ENCODE peak calls at places on chromosome 12, in ten cellular contexts. One of them, this sample, is unnamed.

GRCh38 chr12:62533755-62534107 is 67.1 kb downstream of the MON2 start:
- DNase-seq in upper lobe of right lung: no peak
- DNase-seq in pancreas: no peak
- DNase-seq in cardiac muscle cell: no peak
- DNase-seq in endothelial cell of umbilical vein: no peak
- DNase-seq in gastrocnemius medialis: no peak
- DNase-seq in GM20000: no peak
- DNase-seq in heart left ventricle: no peak
- DNase-seq in nephron progenitor cell: no peak
- DNase-seq in tibial artery: no peak
- DNase-seq in this sample: no peak

GRCh38 chr12:46265734-46266133 is 3.1 kb downstream of the SLC38A1 start:
- DNase-seq in upper lobe of right lung: no peak
- DNase-seq in pancreas: no peak
- DNase-seq in cardiac muscle cell: no peak
- DNase-seq in endothelial cell of umbilical vein: no peak
- DNase-seq in gastrocnemius medialis: no peak
- DNase-seq in GM20000: peak
- DNase-seq in heart left ventricle: no peak
- DNase-seq in nephron progenitor cell: no peak
- DNase-seq in tibial artery: no peak
- DNase-seq in this sample: no peak

GRCh38 chr12:38932320-38932719 is 26.9 kb upstream of the CPNE8 start:
- DNase-seq in upper lobe of right lung: no peak
- DNase-seq in pancreas: no peak
- DNase-seq in cardiac muscle cell: no peak
- DNase-seq in endothelial cell of umbilical vein: no peak
- DNase-seq in gastrocnemius medialis: no peak
- DNase-seq in GM20000: no peak
- DNase-seq in heart left ventricle: no peak
- DNase-seq in nephron progenitor cell: no peak
- DNase-seq in tibial artery: no peak
- DNase-seq in this sample: no peak

GRCh38 chr12:108390495-108391203 is 51.5 kb upstream of the CMKLR1 start:
- DNase-seq in upper lobe of right lung: no peak
- DNase-seq in pancreas: no peak
- DNase-seq in cardiac muscle cell: no peak
- DNase-seq in endothelial cell of umbilical vein: no peak
- DNase-seq in gastrocnemius medialis: no peak
- DNase-seq in GM20000: no peak
- DNase-seq in heart left ventricle: no peak
- DNase-seq in nephron progenitor cell: no peak
- DNase-seq in tibial artery: no peak
- DNase-seq in this sample: no peak

GRCh38 chr12:81128930-81129554 is 51.2 kb downstream of the ACSS3 start:
- DNase-seq in upper lobe of right lung: no peak
- DNase-seq in pancreas: no peak
- DNase-seq in cardiac muscle cell: peak
- DNase-seq in endothelial cell of umbilical vein: peak
- DNase-seq in gastrocnemius medialis: peak
- DNase-seq in GM20000: peak
- DNase-seq in heart left ventricle: no peak
- DNase-seq in nephron progenitor cell: peak
- DNase-seq in tibial artery: no peak
- DNase-seq in this sample: no peak

GRCh38 chr12:3436496-3437060 is 54.4 kb upstream of the PRMT8 start:
- DNase-seq in upper lobe of right lung: peak
- DNase-seq in pancreas: no peak
- DNase-seq in cardiac muscle cell: peak
- DNase-seq in endothelial cell of umbilical vein: no peak
- DNase-seq in gastrocnemius medialis: no peak
- DNase-seq in GM20000: no peak
- DNase-seq in heart left ventricle: no peak
- DNase-seq in nephron progenitor cell: no peak
- DNase-seq in tibial artery: no peak
- DNase-seq in this sample: no peak

GRCh38 chr12:110941391-110941790 is 21.0 kb upstream of the MYL2 start:
- DNase-seq in upper lobe of right lung: peak
- DNase-seq in pancreas: no peak
- DNase-seq in cardiac muscle cell: no peak
- DNase-seq in endothelial cell of umbilical vein: no peak
- DNase-seq in gastrocnemius medialis: no peak
- DNase-seq in GM20000: no peak
- DNase-seq in heart left ventricle: no peak
- DNase-seq in nephron progenitor cell: no peak
- DNase-seq in tibial artery: no peak
- DNase-seq in this sample: no peak

GRCh38 chr12:50088577-50089335 is 3.6 kb downstream of the SMARCD1 start:
- DNase-seq in upper lobe of right lung: no peak
- DNase-seq in pancreas: no peak
- DNase-seq in cardiac muscle cell: peak
- DNase-seq in endothelial cell of umbilical vein: peak
- DNase-seq in gastrocnemius medialis: peak
- DNase-seq in GM20000: peak
- DNase-seq in heart left ventricle: no peak
- DNase-seq in nephron progenitor cell: peak
- DNase-seq in tibial artery: no peak
- DNase-seq in this sample: peak

GRCh38 chr12:109963743-109964429 is 32.3 kb downstream of the GIT2 start:
- DNase-seq in upper lobe of right lung: no peak
- DNase-seq in pancreas: no peak
- DNase-seq in cardiac muscle cell: peak
- DNase-seq in endothelial cell of umbilical vein: peak
- DNase-seq in gastrocnemius medialis: peak
- DNase-seq in GM20000: no peak
- DNase-seq in heart left ventricle: peak
- DNase-seq in nephron progenitor cell: no peak
- DNase-seq in tibial artery: peak
- DNase-seq in this sample: no peak

GRCh38 chr12:49370539-49370938 is 3.3 kb downstream of the SPATS2 start:
- DNase-seq in upper lobe of right lung: no peak
- DNase-seq in pancreas: no peak
- DNase-seq in cardiac muscle cell: no peak
- DNase-seq in endothelial cell of umbilical vein: no peak
- DNase-seq in gastrocnemius medialis: no peak
- DNase-seq in GM20000: no peak
- DNase-seq in heart left ventricle: no peak
- DNase-seq in nephron progenitor cell: no peak
- DNase-seq in tibial artery: no peak
- DNase-seq in this sample: no peak

GRCh38 chr12:41663487-41664258 is 475.6 kb downstream of the PDZRN4 start:
- DNase-seq in upper lobe of right lung: no peak
- DNase-seq in pancreas: no peak
- DNase-seq in cardiac muscle cell: peak
- DNase-seq in endothelial cell of umbilical vein: peak
- DNase-seq in gastrocnemius medialis: no peak
- DNase-seq in GM20000: no peak
- DNase-seq in heart left ventricle: no peak
- DNase-seq in nephron progenitor cell: no peak
- DNase-seq in tibial artery: no peak
- DNase-seq in this sample: no peak

GRCh38 chr12:45279916-45280547 is 64.1 kb downstream of the ANO6 start:
- DNase-seq in upper lobe of right lung: no peak
- DNase-seq in pancreas: no peak
- DNase-seq in cardiac muscle cell: no peak
- DNase-seq in endothelial cell of umbilical vein: no peak
- DNase-seq in gastrocnemius medialis: no peak
- DNase-seq in GM20000: no peak
- DNase-seq in heart left ventricle: no peak
- DNase-seq in nephron progenitor cell: no peak
- DNase-seq in tibial artery: no peak
- DNase-seq in this sample: no peak

GRCh38 chr12:16605666-16606116 is 271 bp downstream of the LMO3 start:
- DNase-seq in upper lobe of right lung: peak
- DNase-seq in pancreas: no peak
- DNase-seq in cardiac muscle cell: peak
- DNase-seq in endothelial cell of umbilical vein: peak
- DNase-seq in gastrocnemius medialis: no peak
- DNase-seq in GM20000: peak
- DNase-seq in heart left ventricle: no peak
- DNase-seq in nephron progenitor cell: peak
- DNase-seq in tibial artery: peak
- DNase-seq in this sample: no peak

GRCh38 chr12:23380419-23381100 is 568.9 kb downstream of the SOX5 start:
- DNase-seq in upper lobe of right lung: no peak
- DNase-seq in pancreas: no peak
- DNase-seq in cardiac muscle cell: no peak
- DNase-seq in endothelial cell of umbilical vein: no peak
- DNase-seq in gastrocnemius medialis: no peak
- DNase-seq in GM20000: no peak
- DNase-seq in heart left ventricle: no peak
- DNase-seq in nephron progenitor cell: no peak
- DNase-seq in tibial artery: no peak
- DNase-seq in this sample: no peak

DNA sequence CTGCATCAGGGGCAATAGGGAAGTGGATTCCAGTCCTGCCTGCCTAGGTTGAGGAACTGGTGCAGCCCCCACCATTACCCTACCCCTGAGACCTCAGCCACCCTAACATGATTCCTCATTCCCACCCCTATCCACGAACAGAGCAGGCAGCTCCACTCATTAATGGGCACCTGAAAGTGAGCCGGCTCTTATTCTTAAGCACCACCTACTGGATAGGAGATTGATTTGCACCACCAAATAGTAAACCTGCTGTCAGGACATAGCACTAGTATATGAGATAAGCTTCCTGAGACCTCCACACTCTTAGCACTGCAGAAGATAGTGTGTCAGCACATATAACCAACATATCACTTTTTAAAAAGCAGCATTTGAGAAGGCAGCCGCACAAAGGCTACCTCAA is 573.2 kb downstream of the SOX5 start:
- DNase-seq in upper lobe of right lung: no peak
- DNase-seq in pancreas: no peak
- DNase-seq in cardiac muscle cell: no peak
- DNase-seq in endothelial cell of umbilical vein: peak
- DNase-seq in gastrocnemius medialis: no peak
- DNase-seq in GM20000: no peak
- DNase-seq in heart left ventricle: no peak
- DNase-seq in nephron progenitor cell: no peak
- DNase-seq in tibial artery: no peak
- DNase-seq in this sample: no peak
- TF ChIP-seq CTCF in upper lobe of right lung: no peak
- TF ChIP-seq CTCF in pancreas: no peak
- TF ChIP-seq CTCF in cardiac muscle cell: no peak
- TF ChIP-seq CTCF in endothelial cell of umbilical vein: peak
- TF ChIP-seq CTCF in gastrocnemius medialis: no peak
- TF ChIP-seq CTCF in GM20000: no peak
- TF ChIP-seq CTCF in heart left ventricle: no peak
- TF ChIP-seq CTCF in nephron progenitor cell: no peak
- TF ChIP-seq CTCF in tibial artery: no peak
- TF ChIP-seq CTCF in this sample: no peak

GRCh38 chr12:28191690-28192089 is 1.4 kb downstream of the CCDC91 start:
- DNase-seq in upper lobe of right lung: no peak
- DNase-seq in pancreas: peak
- DNase-seq in cardiac muscle cell: peak
- DNase-seq in endothelial cell of umbilical vein: peak
- DNase-seq in gastrocnemius medialis: no peak
- DNase-seq in GM20000: no peak
- DNase-seq in heart left ventricle: no peak
- DNase-seq in nephron progenitor cell: no peak
- DNase-seq in tibial artery: no peak
- DNase-seq in this sample: no peak

GRCh38 chr12:28192145-28192544 is 1.9 kb downstream of the CCDC91 start:
- DNase-seq in upper lobe of right lung: no peak
- DNase-seq in pancreas: no peak
- DNase-seq in cardiac muscle cell: no peak
- DNase-seq in endothelial cell of umbilical vein: no peak
- DNase-seq in gastrocnemius medialis: no peak
- DNase-seq in GM20000: no peak
- DNase-seq in heart left ventricle: no peak
- DNase-seq in nephron progenitor cell: no peak
- DNase-seq in tibial artery: no peak
- DNase-seq in this sample: no peak

GRCh38 chr12:28189774-28190320 is 409 bp upstream of the CCDC91 start:
- DNase-seq in upper lobe of right lung: no peak
- DNase-seq in pancreas: no peak
- DNase-seq in cardiac muscle cell: no peak
- DNase-seq in endothelial cell of umbilical vein: no peak
- DNase-seq in gastrocnemius medialis: no peak
- DNase-seq in GM20000: no peak
- DNase-seq in heart left ventricle: no peak
- DNase-seq in nephron progenitor cell: no peak
- DNase-seq in tibial artery: no peak
- DNase-seq in this sample: peak

GRCh38 chr12:28191018-28191595 is 851 bp downstream of the CCDC91 start:
- DNase-seq in upper lobe of right lung: no peak
- DNase-seq in pancreas: no peak
- DNase-seq in cardiac muscle cell: no peak
- DNase-seq in endothelial cell of umbilical vein: no peak
- DNase-seq in gastrocnemius medialis: peak
- DNase-seq in GM20000: no peak
- DNase-seq in heart left ventricle: peak
- DNase-seq in nephron progenitor cell: no peak
- DNase-seq in tibial artery: no peak
- DNase-seq in this sample: peak

GRCh38 chr12:28190321-28191017 is at the start of gene CCDC91:
- DNase-seq in upper lobe of right lung: peak
- DNase-seq in pancreas: peak
- DNase-seq in cardiac muscle cell: peak
- DNase-seq in endothelial cell of umbilical vein: peak
- DNase-seq in gastrocnemius medialis: peak
- DNase-seq in GM20000: peak
- DNase-seq in heart left ventricle: peak
- DNase-seq in nephron progenitor cell: peak
- DNase-seq in tibial artery: peak
- DNase-seq in this sample: peak
- TF ChIP-seq CTCF in upper lobe of right lung: no peak
- TF ChIP-seq CTCF in pancreas: no peak
- TF ChIP-seq CTCF in cardiac muscle cell: no peak
- TF ChIP-seq CTCF in endothelial cell of umbilical vein: peak
- TF ChIP-seq CTCF in gastrocnemius medialis: no peak
- TF ChIP-seq CTCF in GM20000: no peak
- TF ChIP-seq CTCF in heart left ventricle: no peak
- TF ChIP-seq CTCF in nephron progenitor cell: no peak
- TF ChIP-seq CTCF in tibial artery: no peak
- TF ChIP-seq CTCF in this sample: no peak

GRCh38 chr12:64780531-64781373 is 21.5 kb upstream of the GNS start:
- DNase-seq in upper lobe of right lung: peak
- DNase-seq in pancreas: peak
- DNase-seq in cardiac muscle cell: no peak
- DNase-seq in endothelial cell of umbilical vein: peak
- DNase-seq in gastrocnemius medialis: no peak
- DNase-seq in GM20000: peak
- DNase-seq in heart left ventricle: peak
- DNase-seq in nephron progenitor cell: peak
- DNase-seq in tibial artery: no peak
- DNase-seq in this sample: no peak
- TF ChIP-seq CTCF in upper lobe of right lung: no peak
- TF ChIP-seq CTCF in pancreas: no peak
- TF ChIP-seq CTCF in cardiac muscle cell: no peak
- TF ChIP-seq CTCF in endothelial cell of umbilical vein: no peak
- TF ChIP-seq CTCF in gastrocnemius medialis: no peak
- TF ChIP-seq CTCF in GM20000: no peak
- TF ChIP-seq CTCF in heart left ventricle: no peak
- TF ChIP-seq CTCF in nephron progenitor cell: no peak
- TF ChIP-seq CTCF in tibial artery: no peak
- TF ChIP-seq CTCF in this sample: no peak

DNA sequence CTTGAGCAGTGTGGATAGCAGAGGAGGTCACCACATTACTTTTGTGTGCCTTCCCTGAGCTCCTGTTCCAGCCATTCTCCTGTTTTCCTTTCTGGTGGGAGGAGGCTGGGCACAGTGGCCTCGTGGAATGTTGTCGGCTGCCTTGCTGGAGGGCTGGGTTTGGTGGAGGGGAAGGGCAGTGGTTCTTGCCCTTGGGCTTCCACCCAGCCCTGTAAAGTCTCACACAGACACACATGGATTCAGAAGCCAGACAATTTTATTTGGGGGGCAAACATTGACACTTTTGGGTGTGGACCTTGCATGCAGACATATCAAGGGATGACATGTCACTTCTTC is 866 bp downstream of the NPFF start:
- DNase-seq in upper lobe of right lung: no peak
- DNase-seq in pancreas: no peak
- DNase-seq in cardiac muscle cell: no peak
- DNase-seq in endothelial cell of umbilical vein: no peak
- DNase-seq in gastrocnemius medialis: no peak
- DNase-seq in GM20000: no peak
- DNase-seq in heart left ventricle: no peak
- DNase-seq in nephron progenitor cell: no peak
- DNase-seq in tibial artery: no peak
- DNase-seq in this sample: no peak
- TF ChIP-seq CTCF in upper lobe of right lung: no peak
- TF ChIP-seq CTCF in pancreas: no peak
- TF ChIP-seq CTCF in cardiac muscle cell: no peak
- TF ChIP-seq CTCF in endothelial cell of umbilical vein: no peak
- TF ChIP-seq CTCF in gastrocnemius medialis: no peak
- TF ChIP-seq CTCF in GM20000: no peak
- TF ChIP-seq CTCF in heart left ventricle: no peak
- TF ChIP-seq CTCF in nephron progenitor cell: no peak
- TF ChIP-seq CTCF in tibial artery: no peak
- TF ChIP-seq CTCF in this sample: no peak